ENCODE peak calls at places on chromosomes 1 and 21, in seven cellular contexts. One of them, this sample, is unnamed.

GRCh38 chr1:79617777-79618176 is 611.2 kb upstream of the ADGRL4 start:
- DNase-seq in aorta: no peak
- DNase-seq in small intestine: no peak
- DNase-seq in substantia nigra: no peak
- DNase-seq in PC-3: peak; percentile 28
- DNase-seq in A549: no peak
- DNase-seq in RWPE1: no peak
- DNase-seq in this sample: no peak

GRCh38 chr1:92277105-92277504 is 21.7 kb downstream of the GLMN start:
- DNase-seq in aorta: no peak
- DNase-seq in small intestine: no peak
- DNase-seq in substantia nigra: no peak
- DNase-seq in PC-3: peak; percentile 54
- DNase-seq in A549: no peak
- DNase-seq in RWPE1: peak; percentile 42
- DNase-seq in this sample: no peak

GRCh38 chr1:235631816-235632215 is 17.8 kb downstream of the GNG4 start:
- DNase-seq in aorta: no peak
- DNase-seq in small intestine: no peak
- DNase-seq in substantia nigra: no peak
- DNase-seq in PC-3: no peak
- DNase-seq in A549: no peak
- DNase-seq in RWPE1: no peak
- DNase-seq in this sample: no peak

GRCh38 chr1:216388558-216388957 is 34.7 kb downstream of the USH2A start:
- DNase-seq in aorta: no peak
- DNase-seq in small intestine: no peak
- DNase-seq in substantia nigra: no peak
- DNase-seq in PC-3: no peak
- DNase-seq in A549: no peak
- DNase-seq in RWPE1: no peak
- DNase-seq in this sample: no peak

GRCh38 chr1:41341365-41341683 is 19.9 kb upstream of the FOXO6 start:
- DNase-seq in aorta: no peak
- DNase-seq in small intestine: no peak
- DNase-seq in substantia nigra: no peak
- DNase-seq in PC-3: no peak
- DNase-seq in A549: no peak
- DNase-seq in RWPE1: no peak
- DNase-seq in this sample: no peak

GRCh38 chr1:77375990-77376389 is 94.2 kb downstream of the AK5 start:
- DNase-seq in aorta: no peak
- DNase-seq in small intestine: no peak
- DNase-seq in substantia nigra: no peak
- DNase-seq in PC-3: no peak
- DNase-seq in A549: no peak
- DNase-seq in RWPE1: no peak
- DNase-seq in this sample: no peak

GRCh38 chr1:184866991-184867788 is 107.1 kb downstream of the NIBAN1 start:
- DNase-seq in aorta: no peak
- DNase-seq in small intestine: peak; percentile 58
- DNase-seq in substantia nigra: no peak
- DNase-seq in PC-3: peak; percentile 76
- DNase-seq in A549: no peak
- DNase-seq in RWPE1: peak; percentile 64
- DNase-seq in this sample: no peak

GRCh38 chr1:94634977-94635416 is 93.4 kb upstream of the F3 start:
- DNase-seq in aorta: no peak
- DNase-seq in small intestine: no peak
- DNase-seq in substantia nigra: no peak
- DNase-seq in PC-3: no peak
- DNase-seq in A549: no peak
- DNase-seq in RWPE1: no peak
- DNase-seq in this sample: no peak

GRCh38 chr1:212858461-212859265 is 588 bp downstream of the FLVCR1 start:
- DNase-seq in aorta: no peak
- DNase-seq in small intestine: peak; percentile 42
- DNase-seq in substantia nigra: peak; percentile 21
- DNase-seq in PC-3: peak; percentile 47
- DNase-seq in A549: peak; percentile 32
- DNase-seq in RWPE1: peak; percentile 42
- DNase-seq in this sample: peak; percentile 16

GRCh38 chr1:25220666-25221065 is 11.6 kb downstream of the SYF2 start:
- DNase-seq in aorta: no peak
- DNase-seq in small intestine: peak; percentile 79
- DNase-seq in substantia nigra: no peak
- DNase-seq in PC-3: no peak
- DNase-seq in A549: no peak
- DNase-seq in RWPE1: no peak
- DNase-seq in this sample: no peak

GRCh38 chr1:178267646-178268094 is 173.8 kb downstream of the RASAL2 start:
- DNase-seq in aorta: no peak
- DNase-seq in small intestine: no peak
- DNase-seq in substantia nigra: no peak
- DNase-seq in PC-3: peak; percentile 65
- DNase-seq in A549: no peak
- DNase-seq in RWPE1: peak; percentile 47
- DNase-seq in this sample: no peak

GRCh38 chr1:246096356-246096755 is 410.7 kb downstream of the SMYD3 start:
- DNase-seq in aorta: no peak
- DNase-seq in small intestine: no peak
- DNase-seq in substantia nigra: no peak
- DNase-seq in PC-3: no peak
- DNase-seq in A549: no peak
- DNase-seq in RWPE1: no peak
- DNase-seq in this sample: no peak

GRCh38 chr1:212366901-212367300 is 47.8 kb downstream of the PACC1 start:
- DNase-seq in aorta: no peak
- DNase-seq in small intestine: no peak
- DNase-seq in substantia nigra: no peak
- DNase-seq in PC-3: peak; percentile 31
- DNase-seq in A549: no peak
- DNase-seq in RWPE1: no peak
- DNase-seq in this sample: no peak

GRCh38 chr21:45506836-45507522 is 35.3 kb downstream of the SLC19A1 start:
- DNase-seq in aorta: peak; percentile 48
- DNase-seq in small intestine: no peak
- DNase-seq in substantia nigra: no peak
- DNase-seq in PC-3: no peak
- DNase-seq in A549: no peak
- DNase-seq in RWPE1: no peak
- DNase-seq in this sample: no peak

GRCh38 chr1:11918779-11919519 is 7.3 kb downstream of the KIAA2013 start:
- DNase-seq in aorta: peak; percentile 92
- DNase-seq in small intestine: peak; percentile 31
- DNase-seq in substantia nigra: no peak
- DNase-seq in PC-3: peak; percentile 86
- DNase-seq in A549: no peak
- DNase-seq in RWPE1: peak; percentile 55
- DNase-seq in this sample: peak; percentile 76

GRCh38 chr1:84835169-84835568 is 57.8 kb downstream of the LPAR3 start:
- DNase-seq in aorta: no peak
- DNase-seq in small intestine: no peak
- DNase-seq in substantia nigra: no peak
- DNase-seq in PC-3: peak; percentile 52
- DNase-seq in A549: no peak
- DNase-seq in RWPE1: peak; percentile 17
- DNase-seq in this sample: no peak

GRCh38 chr1:14538335-14538734 is 60.1 kb upstream of the KAZN start:
- DNase-seq in aorta: no peak
- DNase-seq in small intestine: no peak
- DNase-seq in substantia nigra: no peak
- DNase-seq in PC-3: peak; percentile 19
- DNase-seq in A549: no peak
- DNase-seq in RWPE1: no peak
- DNase-seq in this sample: no peak

GRCh38 chr1:162206749-162207635 is 137.5 kb downstream of the NOS1AP start:
- DNase-seq in aorta: peak; percentile 51
- DNase-seq in small intestine: peak; percentile 58
- DNase-seq in substantia nigra: no peak
- DNase-seq in PC-3: peak; percentile 83
- DNase-seq in A549: no peak
- DNase-seq in RWPE1: no peak
- DNase-seq in this sample: no peak

GRCh38 chr1:3641816-3642215 is 8.1 kb downstream of the WRAP73 start:
- DNase-seq in aorta: no peak
- DNase-seq in small intestine: no peak
- DNase-seq in substantia nigra: no peak
- DNase-seq in PC-3: no peak
- DNase-seq in A549: no peak
- DNase-seq in RWPE1: no peak
- DNase-seq in this sample: no peak

GRCh38 chr1:244394346-244394745 is 57.4 kb downstream of the ADSS2 start:
- DNase-seq in aorta: no peak
- DNase-seq in small intestine: no peak
- DNase-seq in substantia nigra: no peak
- DNase-seq in PC-3: no peak
- DNase-seq in A549: no peak
- DNase-seq in RWPE1: no peak
- DNase-seq in this sample: no peak

GRCh38 chr1:90613371-90613770 is 103.7 kb downstream of the BARHL2 start:
- DNase-seq in aorta: no peak
- DNase-seq in small intestine: no peak
- DNase-seq in substantia nigra: no peak
- DNase-seq in PC-3: no peak
- DNase-seq in A549: no peak
- DNase-seq in RWPE1: no peak
- DNase-seq in this sample: no peak

GRCh38 chr1:58290685-58291372 is 255.7 kb downstream of the OMA1 start:
- DNase-seq in aorta: no peak
- DNase-seq in small intestine: no peak
- DNase-seq in substantia nigra: no peak
- DNase-seq in PC-3: no peak
- DNase-seq in A549: no peak
- DNase-seq in RWPE1: peak; percentile 11
- DNase-seq in this sample: no peak

GRCh38 chr1:207993477-207994445 is 82.8 kb upstream of the CD34 start:
- DNase-seq in aorta: no peak
- DNase-seq in small intestine: peak; percentile 16
- DNase-seq in substantia nigra: no peak
- DNase-seq in PC-3: peak; percentile 37
- DNase-seq in A549: no peak
- DNase-seq in RWPE1: no peak
- DNase-seq in this sample: no peak

GRCh38 chr1:114780344-114781226 is at the start of gene SIKE1:
- DNase-seq in aorta: peak; percentile 94
- DNase-seq in small intestine: peak; percentile 97
- DNase-seq in substantia nigra: peak; percentile 38
- DNase-seq in PC-3: peak; percentile 95
- DNase-seq in A549: peak; percentile 77
- DNase-seq in RWPE1: peak; percentile 85
- DNase-seq in this sample: peak; percentile 92
- H3K27ac ChIP-seq in aorta: peak within 1 kb of the TSS; percentile 50
- H3K27ac ChIP-seq in small intestine: peak within 1 kb of the TSS; percentile 90
- H3K27ac ChIP-seq in substantia nigra: peak within 1 kb of the TSS; percentile 74
- H3K27ac ChIP-seq in PC-3: peak within 1 kb of the TSS; percentile 60
- H3K27ac ChIP-seq in A549: peak within 1 kb of the TSS; percentile 91
- H3K27ac ChIP-seq in RWPE1: peak within 1 kb of the TSS; percentile 93
- H3K27ac ChIP-seq in this sample: peak within 1 kb of the TSS; percentile 86

GRCh38 chr1:171138973-171139372 is 46.1 kb upstream of the FMO2 start:
- DNase-seq in aorta: no peak
- DNase-seq in small intestine: no peak
- DNase-seq in substantia nigra: no peak
- DNase-seq in PC-3: no peak
- DNase-seq in A549: no peak
- DNase-seq in RWPE1: no peak
- DNase-seq in this sample: peak; percentile 37

GRCh38 chr1:171139890-171140289 is 45.2 kb upstream of the FMO2 start:
- DNase-seq in aorta: no peak
- DNase-seq in small intestine: no peak
- DNase-seq in substantia nigra: no peak
- DNase-seq in PC-3: no peak
- DNase-seq in A549: no peak
- DNase-seq in RWPE1: no peak
- DNase-seq in this sample: no peak

GRCh38 chr1:171134194-171134924 is 43.7 kb downstream of the FMO3 start:
- DNase-seq in aorta: no peak
- DNase-seq in small intestine: no peak
- DNase-seq in substantia nigra: no peak
- DNase-seq in PC-3: no peak
- DNase-seq in A549: no peak
- DNase-seq in RWPE1: no peak
- DNase-seq in this sample: no peak

GRCh38 chr1:171140466-171140865 is 44.6 kb upstream of the FMO2 start:
- DNase-seq in aorta: peak; percentile 42
- DNase-seq in small intestine: no peak
- DNase-seq in substantia nigra: no peak
- DNase-seq in PC-3: no peak
- DNase-seq in A549: no peak
- DNase-seq in RWPE1: no peak
- DNase-seq in this sample: peak; percentile 49

DNA sequence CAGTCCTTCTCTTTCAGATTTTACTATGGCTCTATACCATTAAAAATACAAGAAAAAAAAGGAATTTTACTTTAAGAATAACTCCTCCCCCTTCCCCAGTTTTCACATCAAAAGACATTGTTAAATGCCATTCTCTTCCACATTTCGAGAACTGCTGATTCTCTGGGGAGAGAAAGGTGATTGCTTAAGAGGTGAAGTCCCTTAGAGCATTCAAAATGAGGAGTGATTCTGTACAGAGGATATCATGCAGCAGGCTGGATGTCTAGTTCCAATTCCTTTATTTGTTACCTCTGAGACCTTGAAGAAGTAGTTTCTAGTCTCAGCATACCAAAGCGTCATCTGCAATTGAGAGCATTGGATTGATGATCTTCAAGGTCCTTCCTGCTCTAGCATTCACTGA is 46.9 kb downstream of the FMO3 start:
- DNase-seq in aorta: no peak
- DNase-seq in small intestine: no peak
- DNase-seq in substantia nigra: no peak
- DNase-seq in PC-3: no peak
- DNase-seq in A549: no peak
- DNase-seq in RWPE1: no peak
- DNase-seq in this sample: no peak
- H3K27ac ChIP-seq in aorta: no peak overlapping the region
- H3K27ac ChIP-seq in small intestine: no peak overlapping the region
- H3K27ac ChIP-seq in substantia nigra: no peak overlapping the region
- H3K27ac ChIP-seq in PC-3: no peak overlapping the region
- H3K27ac ChIP-seq in A549: no peak overlapping the region
- H3K27ac ChIP-seq in RWPE1: no peak overlapping the region
- H3K27ac ChIP-seq in this sample: no peak overlapping the region

GRCh38 chr1:33410091-33410701 is 20.7 kb downstream of the PHC2 start:
- DNase-seq in aorta: peak; percentile 59
- DNase-seq in small intestine: no peak
- DNase-seq in substantia nigra: no peak
- DNase-seq in PC-3: peak; percentile 43
- DNase-seq in A549: no peak
- DNase-seq in RWPE1: no peak
- DNase-seq in this sample: no peak
- H3K27ac ChIP-seq in aorta: peak overlapping the region; percentile 95
- H3K27ac ChIP-seq in small intestine: no peak overlapping the region
- H3K27ac ChIP-seq in substantia nigra: peak overlapping the region; percentile 49
- H3K27ac ChIP-seq in PC-3: peak overlapping the region; percentile 49
- H3K27ac ChIP-seq in A549: no peak overlapping the region
- H3K27ac ChIP-seq in RWPE1: no peak overlapping the region
- H3K27ac ChIP-seq in this sample: no peak overlapping the region

DNA sequence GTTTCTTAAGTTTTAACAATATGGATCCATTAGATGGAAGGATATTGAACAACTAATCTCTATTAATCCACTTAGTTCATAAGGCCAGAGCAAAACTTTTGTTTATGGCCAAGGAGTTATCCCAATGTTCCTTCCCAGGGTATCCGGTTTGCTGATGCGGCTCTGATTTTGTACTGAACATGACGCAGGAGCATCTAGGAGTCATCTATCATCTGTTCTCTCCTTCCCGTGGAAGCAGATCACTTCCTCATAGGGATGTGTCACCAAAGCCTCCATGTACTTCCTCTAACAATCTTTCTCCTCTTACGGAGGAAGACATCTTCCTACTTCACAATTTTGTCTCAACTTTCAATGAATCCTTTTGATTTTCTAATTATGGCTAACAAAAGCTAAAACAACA is 206.6 kb downstream of the APP start:
- DNase-seq in aorta: no peak
- DNase-seq in small intestine: no peak
- DNase-seq in substantia nigra: no peak
- DNase-seq in PC-3: peak; percentile 66
- DNase-seq in A549: no peak
- DNase-seq in RWPE1: no peak
- DNase-seq in this sample: no peak
- H3K27ac ChIP-seq in aorta: no peak overlapping the region
- H3K27ac ChIP-seq in small intestine: no peak overlapping the region
- H3K27ac ChIP-seq in substantia nigra: peak overlapping the region; percentile 17
- H3K27ac ChIP-seq in PC-3: peak overlapping the region; percentile 95
- H3K27ac ChIP-seq in A549: no peak overlapping the region
- H3K27ac ChIP-seq in RWPE1: no peak overlapping the region
- H3K27ac ChIP-seq in this sample: no peak overlapping the region

This sample was measured in uterus.